ENCODE peak calls at places on chromosomes 12 and 14, in five cellular contexts. L is tibial artery; O is CD4-positive, alpha-beta memory T cell; H is ascending aorta; R is CD4-positive, CD25-positive, alpha-beta regulatory T cell. N is an unnamed sample.

GRCh38 chr12:23482571-23482970 is 466.9 kb downstream of the SOX5 start:
- DNase-seq in L (no peak), O (no peak), H (no peak), R (no peak), N (no peak)

GRCh38 chr12:116532986-116533342 is 26.2 kb upstream of the MAP1LC3B2 start:
- DNase-seq in L (no peak), O (peak; percentile 6), H (no peak), R (peak; percentile 3), N (no peak)

GRCh38 chr14:25032092-25032784 is 17.7 kb downstream of the STXBP6 start:
- DNase-seq in L (no peak), O (no peak), H (no peak), R (no peak), N (no peak)

GRCh38 chr12:2692156-2692555 is 102.6 kb upstream of the FKBP4 start:
- DNase-seq in L (no peak), O (no peak), H (no peak), R (no peak), N (no peak)

GRCh38 chr12:12550277-12550676 is 12.4 kb downstream of the DUSP16 start:
- DNase-seq in L (no peak), O (no peak), H (no peak), R (no peak), N (no peak)

GRCh38 chr12:71626098-71626497 is 37.5 kb downstream of the ZFC3H1 start:
- DNase-seq in L (no peak), O (no peak), H (no peak), R (no peak), N (no peak)

GRCh38 chr14:69345402-69345801 is 52.7 kb downstream of the ERH start:
- DNase-seq in L (no peak), O (no peak), H (no peak), R (no peak), N (no peak)

GRCh38 chr12:132451172-132451835 is 38.6 kb upstream of the FBRSL1 start:
- DNase-seq in L (no peak), O (no peak), H (no peak), R (no peak), N (no peak)

GRCh38 chr14:70563869-70564268 is 29.1 kb upstream of the ADAM20 start:
- DNase-seq in L (no peak), O (no peak), H (no peak), R (no peak), N (no peak)

GRCh38 chr12:42483534-42483857 is 106.0 kb downstream of the PRICKLE1 start:
- DNase-seq in L (no peak), O (peak; percentile 11), H (no peak), R (no peak), N (no peak)

GRCh38 chr14:99899578-99900178 is 106.5 kb downstream of the EML1 start:
- DNase-seq in L (no peak), O (peak; percentile 8), H (no peak), R (peak; percentile 10), N (no peak)

GRCh38 chr14:84584526-84584925 is 945.4 kb upstream of the FLRT2 start:
- DNase-seq in L (no peak), O (no peak), H (no peak), R (no peak), N (peak; percentile 14)

GRCh38 chr12:47391566-47391965 is 311.8 kb upstream of the AMIGO2 start:
- DNase-seq in L (no peak), O (peak; percentile 66), H (no peak), R (peak; percentile 70), N (no peak)

GRCh38 chr14:73786632-73786941 is 65.0 kb upstream of the PTGR2 start:
- DNase-seq in L (no peak), O (no peak), H (no peak), R (no peak), N (no peak)

GRCh38 chr12:6438345-6438744 is 6.4 kb upstream of the CD27 start:
- DNase-seq in L (no peak), O (no peak), H (no peak), R (no peak), N (no peak)

GRCh38 chr12:130424858-130425697 is 87.4 kb downstream of the PIWIL1 start:
- DNase-seq in L (peak; percentile 17), O (no peak), H (no peak), R (no peak), N (no peak)

GRCh38 chr12:52362118-52362726 is 5.1 kb downstream of the KRT85 start:
- DNase-seq in L (no peak), O (no peak), H (no peak), R (no peak), N (no peak)

GRCh38 chr12:46131729-46132128 is 137.1 kb downstream of the SLC38A1 start:
- DNase-seq in L (no peak), O (no peak), H (no peak), R (no peak), N (no peak)

GRCh38 chr12:27575780-27576154 is 51.8 kb downstream of the PPFIBP1 start:
- DNase-seq in L (no peak), O (no peak), H (no peak), R (no peak), N (no peak)

GRCh38 chr12:126358806-126359205 is 1293.6 kb downstream of the AACS start:
- DNase-seq in L (no peak), O (no peak), H (no peak), R (no peak), N (no peak)

GRCh38 chr12:1946311-1946710 is 27.9 kb upstream of the CACNA2D4 start:
- DNase-seq in L (no peak), O (no peak), H (no peak), R (no peak), N (no peak)

GRCh38 chr12:67891566-67891965 is 97.7 kb upstream of the IFNG-AS1 start:
- DNase-seq in L (no peak), O (no peak), H (no peak), R (no peak), N (no peak)

GRCh38 chr12:51351913-51352532 is 5.5 kb upstream of the CELA1 start:
- DNase-seq in L (no peak), O (peak; percentile 50), H (no peak), R (peak; percentile 48), N (no peak)

GRCh38 chr12:6981152-6982052 is 10.7 kb downstream of the EMG1 start:
- DNase-seq in L (no peak), O (no peak), H (no peak), R (no peak), N (no peak)

GRCh38 chr14:56342419-56342901 is 224.2 kb downstream of the PELI2 start:
- DNase-seq in L (no peak), O (no peak), H (no peak), R (no peak), N (no peak)

GRCh38 chr12:31005256-31005943 is 68.3 kb upstream of the DDX11 start:
- DNase-seq in L (no peak), O (no peak), H (no peak), R (no peak), N (no peak)

GRCh38 chr12:23945249-23945648 is 4.2 kb downstream of the SOX5 start:
- DNase-seq in L (no peak), O (no peak), H (no peak), R (no peak), N (no peak)

GRCh38 chr12:64824500-64825142 is at the start of gene TBC1D30:
- DNase-seq in L (no peak), O (no peak), H (no peak), R (no peak), N (no peak)

GRCh38 chr14:45201908-45202307 is 51.1 kb downstream of the MIS18BP1 start:
- DNase-seq in L (no peak), O (no peak), H (no peak), R (no peak), N (no peak)

GRCh38 chr12:47903151-47903611 is 1.6 kb downstream of the VDR start:
- DNase-seq in L (peak; percentile 34), O (no peak), H (no peak), R (no peak), N (no peak)

GRCh38 chr12:67441736-67442346 is 172.7 kb downstream of the CAND1 start:
- DNase-seq in L (peak; percentile 90), O (peak; percentile 68), H (no peak), R (peak; percentile 73), N (peak; percentile 47)

GRCh38 chr14:83172363-83172762 is 1638.7 kb upstream of the SEL1L start:
- DNase-seq in L (no peak), O (no peak), H (no peak), R (no peak), N (no peak)

GRCh38 chr12:113190761-113191160 is 5.2 kb downstream of the RITA1 start:
- DNase-seq in L (no peak), O (no peak), H (no peak), R (no peak), N (no peak)

GRCh38 chr12:101299931-101300330 is 20.0 kb downstream of the UTP20 start:
- DNase-seq in L (no peak), O (no peak), H (no peak), R (no peak), N (no peak)

GRCh38 chr12:101298426-101298825 is 18.5 kb downstream of the UTP20 start:
- DNase-seq in L (no peak), O (no peak), H (no peak), R (no peak), N (no peak)

GRCh38 chr12:101297661-101298060 is 17.8 kb downstream of the UTP20 start:
- DNase-seq in L (no peak), O (no peak), H (no peak), R (no peak), N (no peak)

GRCh38 chr12:101305226-101305779 is 25.4 kb downstream of the UTP20 start:
- DNase-seq in L (no peak), O (no peak), H (no peak), R (no peak), N (no peak)

GRCh38 chr12:101299346-101299745 is 19.4 kb downstream of the UTP20 start:
- DNase-seq in L (no peak), O (no peak), H (no peak), R (no peak), N (no peak)
- H3K27ac ChIP-seq in L (no peak overlapping the region), O (no peak overlapping the region), H (no peak overlapping the region), R (no peak overlapping the region), N (no peak overlapping the region)

GRCh38 chr14:91326514-91326832 is 82.0 kb upstream of the GPR68 start:
- DNase-seq in L (no peak), O (no peak), H (no peak), R (no peak), N (no peak)
- H3K36me3 ChIP-seq in L (no peaks in the 10 kb centered on the region), O (peaks cover 61% of the 10 kb centered on the region), H (no peaks in the 10 kb centered on the region), R (peaks cover 70% of the 10 kb centered on the region), N (peaks cover 14% of the 10 kb centered on the region)

DNA sequence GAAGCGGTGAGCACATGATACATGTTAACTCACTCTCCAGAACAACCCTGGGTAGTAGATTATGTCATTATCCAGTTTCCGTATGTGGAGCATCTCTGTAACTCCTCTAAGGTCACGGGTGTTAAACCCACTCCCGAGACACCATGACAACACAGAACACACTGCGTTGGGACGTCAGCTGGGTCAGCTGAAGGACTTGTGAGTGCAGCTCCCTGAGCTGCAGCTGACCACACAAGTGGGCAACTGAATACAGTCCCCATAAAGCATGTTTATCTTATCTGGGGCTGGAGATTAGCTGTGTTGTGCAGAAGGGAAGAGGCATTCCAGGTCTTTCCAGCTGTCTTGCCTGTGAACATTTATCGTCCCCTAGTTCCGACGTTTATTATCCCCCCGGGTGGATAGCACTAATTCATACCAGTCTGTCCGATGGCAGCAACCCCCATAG is 211.5 kb downstream of the CHST11 start:
- DNase-seq in L (no peak), O (no peak), H (no peak), R (no peak), N (no peak)
- H3K27ac ChIP-seq in L (peak overlapping the region; percentile 74), O (no peak overlapping the region), H (peak overlapping the region; percentile 52), R (no peak overlapping the region), N (peak overlapping the region; percentile 80)

DNA sequence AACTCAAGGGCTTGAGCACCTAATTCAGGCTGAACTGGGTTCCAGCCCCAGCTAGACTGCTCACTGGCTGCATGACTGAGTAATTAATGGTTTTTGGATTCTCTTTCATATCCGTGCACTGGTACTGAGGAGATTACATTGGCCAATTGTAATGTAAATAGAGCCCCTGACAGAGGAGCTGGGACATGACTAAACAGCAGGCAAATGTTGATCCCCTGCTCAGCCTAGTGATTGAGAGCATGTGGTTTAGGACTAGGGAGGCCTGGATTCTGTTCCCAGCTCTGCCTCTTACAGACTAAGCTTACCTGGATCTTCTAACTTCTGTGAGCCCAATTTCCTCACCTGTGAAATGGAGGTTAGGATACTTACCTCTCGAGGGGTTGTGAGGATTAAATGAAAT is 204.3 kb downstream of the ESR2 start:
- DNase-seq in L (no peak), O (no peak), H (no peak), R (no peak), N (no peak)
- H3K36me3 ChIP-seq in L (peaks cover 41% of the 10 kb centered on the region), O (peaks cover 47% of the 10 kb centered on the region), H (no peaks in the 10 kb centered on the region), R (peaks cover 67% of the 10 kb centered on the region), N (peaks cover 27% of the 10 kb centered on the region)

N was measured in SK-N-MC.